ENCODE peak calls at places on chromosomes 12 and 14, in six cellular contexts. One of them, this sample, is unnamed.

GRCh38 chr12:52268212-52268611 is 6.2 kb upstream of the KRT86 start:
- DNase-seq in brain microvascular endothelial cell: no peak
- DNase-seq in mammary epithelial cell: peak; percentile 59
- DNase-seq in WERI-Rb-1: no peak
- DNase-seq in DND-41: no peak
- DNase-seq in PC-3: peak; percentile 25
- DNase-seq in this sample: no peak

GRCh38 chr12:67515679-67516363 is 132.7 kb upstream of the DYRK2 start:
- DNase-seq in DND-41: peak; percentile 82
- DNase-seq in WERI-Rb-1: no peak
- DNase-seq in brain microvascular endothelial cell: no peak
- DNase-seq in PC-3: peak; percentile 58
- DNase-seq in mammary epithelial cell: no peak
- DNase-seq in this sample: no peak

GRCh38 chr12:113439606-113440030 is 17.4 kb downstream of the SDSL start:
- DNase-seq in WERI-Rb-1: peak; percentile 79
- DNase-seq in PC-3: peak; percentile 69
- DNase-seq in brain microvascular endothelial cell: peak; percentile 40
- DNase-seq in mammary epithelial cell: no peak
- DNase-seq in DND-41: peak; percentile 44
- DNase-seq in this sample: peak; percentile 41

GRCh38 chr12:108734200-108734906 is 3.0 kb upstream of the CORO1C start:
- DNase-seq in mammary epithelial cell: peak; percentile 97
- DNase-seq in brain microvascular endothelial cell: peak; percentile 94
- DNase-seq in PC-3: peak; percentile 99
- DNase-seq in DND-41: no peak
- DNase-seq in WERI-Rb-1: no peak
- DNase-seq in this sample: peak; percentile 75

GRCh38 chr12:96120359-96121100 is 73.6 kb upstream of the ELK3 start:
- DNase-seq in mammary epithelial cell: no peak
- DNase-seq in PC-3: no peak
- DNase-seq in WERI-Rb-1: no peak
- DNase-seq in DND-41: no peak
- DNase-seq in brain microvascular endothelial cell: no peak
- DNase-seq in this sample: no peak

GRCh38 chr14:60184597-60185555 is 19.7 kb upstream of the DHRS7 start:
- DNase-seq in PC-3: no peak
- DNase-seq in mammary epithelial cell: no peak
- DNase-seq in brain microvascular endothelial cell: no peak
- DNase-seq in WERI-Rb-1: no peak
- DNase-seq in DND-41: no peak
- DNase-seq in this sample: no peak

GRCh38 chr12:116427200-116427932 is 131.8 kb upstream of the MAP1LC3B2 start:
- DNase-seq in DND-41: no peak
- DNase-seq in WERI-Rb-1: no peak
- DNase-seq in brain microvascular endothelial cell: no peak
- DNase-seq in PC-3: peak; percentile 24
- DNase-seq in mammary epithelial cell: no peak
- DNase-seq in this sample: no peak

GRCh38 chr12:23204933-23205778 is 580.2 kb downstream of the ETNK1 start:
- DNase-seq in PC-3: peak; percentile 47
- DNase-seq in WERI-Rb-1: peak; percentile 19
- DNase-seq in DND-41: peak; percentile 30
- DNase-seq in mammary epithelial cell: peak; percentile 37
- DNase-seq in brain microvascular endothelial cell: peak; percentile 40
- DNase-seq in this sample: peak; percentile 51

GRCh38 chr12:43766291-43766690 is 7.5 kb downstream of the IRAK4 start:
- DNase-seq in WERI-Rb-1: no peak
- DNase-seq in mammary epithelial cell: peak; percentile 11
- DNase-seq in PC-3: peak; percentile 8
- DNase-seq in DND-41: no peak
- DNase-seq in brain microvascular endothelial cell: peak; percentile 44
- DNase-seq in this sample: no peak

GRCh38 chr12:6444704-6445688 is at the start of gene CD27:
- DNase-seq in WERI-Rb-1: no peak
- DNase-seq in brain microvascular endothelial cell: no peak
- DNase-seq in mammary epithelial cell: no peak
- DNase-seq in PC-3: no peak
- DNase-seq in DND-41: no peak
- DNase-seq in this sample: no peak

GRCh38 chr12:818733-819132 is 66.4 kb downstream of the WNK1 start:
- DNase-seq in DND-41: no peak
- DNase-seq in PC-3: peak; percentile 44
- DNase-seq in mammary epithelial cell: no peak
- DNase-seq in WERI-Rb-1: no peak
- DNase-seq in brain microvascular endothelial cell: no peak
- DNase-seq in this sample: no peak

GRCh38 chr14:93655078-93655750 is 133.1 kb downstream of the PRIMA1 start:
- DNase-seq in mammary epithelial cell: peak; percentile 40
- DNase-seq in WERI-Rb-1: peak; percentile 30
- DNase-seq in brain microvascular endothelial cell: peak; percentile 40
- DNase-seq in PC-3: peak; percentile 85
- DNase-seq in DND-41: peak; percentile 9
- DNase-seq in this sample: peak; percentile 44

DNA sequence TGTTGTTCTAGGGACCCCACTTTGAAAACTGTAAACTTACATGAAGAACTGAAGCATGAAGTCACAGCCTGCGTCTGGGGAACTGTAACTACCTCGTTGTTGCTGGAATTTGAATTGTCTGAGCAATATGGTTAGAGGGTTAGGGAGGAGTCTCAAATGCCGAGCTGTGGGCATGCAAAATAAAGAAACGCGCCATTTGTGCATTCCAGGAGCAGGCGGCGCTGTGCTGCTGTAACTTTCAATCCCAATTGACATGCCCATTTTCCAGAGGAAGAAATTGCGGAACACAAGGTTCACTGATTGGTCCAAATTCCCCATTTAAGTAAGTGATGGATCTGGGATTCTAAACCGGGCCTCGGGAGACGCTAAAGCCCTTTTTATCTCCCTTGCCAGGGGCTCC is 61.3 kb downstream of the ZNF664 start:
- DNase-seq in brain microvascular endothelial cell: no peak
- DNase-seq in PC-3: no peak
- DNase-seq in mammary epithelial cell: no peak
- DNase-seq in DND-41: no peak
- DNase-seq in WERI-Rb-1: no peak
- DNase-seq in this sample: no peak
- TF ChIP-seq CTCF in brain microvascular endothelial cell: no peak
- TF ChIP-seq CTCF in PC-3: no peak
- TF ChIP-seq CTCF in mammary epithelial cell: no peak
- TF ChIP-seq CTCF in DND-41: no peak
- TF ChIP-seq CTCF in WERI-Rb-1: no peak
- TF ChIP-seq CTCF in this sample: no peak

DNA sequence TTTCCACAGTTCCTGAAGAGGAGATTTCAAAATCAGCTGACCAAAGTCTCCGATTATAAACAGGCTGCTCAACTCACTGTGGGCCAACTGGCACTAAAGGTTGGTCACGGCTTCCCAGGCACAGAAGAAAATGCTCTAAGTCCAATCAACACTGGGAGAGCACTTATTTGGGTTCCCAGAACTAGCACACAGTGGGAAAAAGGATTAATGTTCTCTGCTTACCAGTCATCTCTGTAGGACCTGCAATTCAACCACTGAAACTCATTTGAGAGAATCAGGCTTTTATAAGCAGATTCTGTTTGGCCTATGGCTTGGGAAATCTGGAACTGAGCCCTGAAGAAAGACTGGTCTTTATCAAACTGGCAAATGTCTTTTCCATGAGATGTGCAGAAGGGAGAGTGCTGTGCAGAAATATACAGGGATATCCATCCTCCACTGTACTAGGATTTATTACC is 49.4 kb downstream of the ABCC9 start:
- DNase-seq in WERI-Rb-1: no peak
- DNase-seq in DND-41: no peak
- DNase-seq in PC-3: no peak
- DNase-seq in brain microvascular endothelial cell: no peak
- DNase-seq in mammary epithelial cell: no peak
- DNase-seq in this sample: no peak
- H3K27ac ChIP-seq in WERI-Rb-1: no peak overlapping the region
- H3K27ac ChIP-seq in DND-41: no peak overlapping the region
- H3K27ac ChIP-seq in PC-3: no peak overlapping the region
- H3K27ac ChIP-seq in brain microvascular endothelial cell: no peak overlapping the region
- H3K27ac ChIP-seq in mammary epithelial cell: no peak overlapping the region
- H3K27ac ChIP-seq in this sample: no peak overlapping the region

GRCh38 chr12:120965534-120966091 is 12.7 kb upstream of the HNF1A start:
- DNase-seq in PC-3: peak; percentile 12
- DNase-seq in brain microvascular endothelial cell: no peak
- DNase-seq in DND-41: no peak
- DNase-seq in WERI-Rb-1: no peak
- DNase-seq in mammary epithelial cell: no peak
- DNase-seq in this sample: no peak

GRCh38 chr12:120970310-120970709 is 8.0 kb upstream of the HNF1A start:
- DNase-seq in WERI-Rb-1: no peak
- DNase-seq in PC-3: no peak
- DNase-seq in DND-41: no peak
- DNase-seq in mammary epithelial cell: no peak
- DNase-seq in brain microvascular endothelial cell: no peak
- DNase-seq in this sample: no peak

GRCh38 chr12:120972870-120973543 is 5.3 kb upstream of the HNF1A start:
- DNase-seq in DND-41: no peak
- DNase-seq in mammary epithelial cell: no peak
- DNase-seq in WERI-Rb-1: no peak
- DNase-seq in brain microvascular endothelial cell: no peak
- DNase-seq in PC-3: no peak
- DNase-seq in this sample: no peak

GRCh38 chr12:120971299-120972180 is 6.8 kb upstream of the HNF1A start:
- DNase-seq in WERI-Rb-1: peak; percentile 26
- DNase-seq in brain microvascular endothelial cell: peak; percentile 51
- DNase-seq in DND-41: peak; percentile 52
- DNase-seq in mammary epithelial cell: peak; percentile 50
- DNase-seq in PC-3: peak; percentile 83
- DNase-seq in this sample: peak; percentile 82
- TF ChIP-seq CTCF in WERI-Rb-1: peak; percentile 67
- TF ChIP-seq CTCF in brain microvascular endothelial cell: peak; percentile 78
- TF ChIP-seq CTCF in DND-41: peak; percentile 91
- TF ChIP-seq CTCF in mammary epithelial cell: peak; percentile 80
- TF ChIP-seq CTCF in PC-3: peak; percentile 94
- TF ChIP-seq CTCF in this sample: peak; percentile 81

GRCh38 chr12:57849035-57849434 is 2.5 kb upstream of the CTDSP2 start:
- DNase-seq in WERI-Rb-1: no peak
- DNase-seq in PC-3: no peak
- DNase-seq in brain microvascular endothelial cell: no peak
- DNase-seq in mammary epithelial cell: no peak
- DNase-seq in DND-41: no peak
- DNase-seq in this sample: no peak

GRCh38 chr12:57852195-57852594 is 5.7 kb upstream of the CTDSP2 start:
- DNase-seq in mammary epithelial cell: no peak
- DNase-seq in PC-3: no peak
- DNase-seq in brain microvascular endothelial cell: no peak
- DNase-seq in DND-41: no peak
- DNase-seq in WERI-Rb-1: no peak
- DNase-seq in this sample: no peak

GRCh38 chr12:57851552-57852186 is 5.1 kb upstream of the CTDSP2 start:
- DNase-seq in WERI-Rb-1: no peak
- DNase-seq in DND-41: no peak
- DNase-seq in PC-3: no peak
- DNase-seq in brain microvascular endothelial cell: no peak
- DNase-seq in mammary epithelial cell: no peak
- DNase-seq in this sample: no peak

GRCh38 chr12:57852620-57853509 is 6.3 kb upstream of the CTDSP2 start:
- DNase-seq in brain microvascular endothelial cell: no peak
- DNase-seq in PC-3: no peak
- DNase-seq in WERI-Rb-1: no peak
- DNase-seq in mammary epithelial cell: no peak
- DNase-seq in DND-41: no peak
- DNase-seq in this sample: no peak

DNA sequence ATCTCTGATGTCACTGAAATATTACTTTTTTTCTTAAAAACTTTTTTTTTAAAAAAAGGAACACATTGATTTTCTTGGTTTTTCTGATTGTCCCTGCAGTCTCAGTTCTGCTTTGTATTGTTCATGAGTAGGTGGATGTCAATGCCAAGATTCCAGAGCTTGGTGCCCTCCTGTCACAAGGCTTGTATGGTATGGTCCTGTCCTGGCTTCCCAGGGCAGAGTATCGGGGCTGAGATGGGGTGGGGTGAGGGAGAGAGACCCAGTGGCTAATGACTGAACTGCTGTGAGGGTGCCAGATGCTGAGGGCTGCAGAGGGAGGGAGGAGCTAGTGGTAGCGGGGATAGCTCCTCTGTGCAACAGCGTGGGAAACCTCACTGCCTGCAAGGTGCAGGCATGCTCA is 4.4 kb upstream of the CTDSP2 start:
- DNase-seq in DND-41: peak; percentile 36
- DNase-seq in brain microvascular endothelial cell: no peak
- DNase-seq in mammary epithelial cell: no peak
- DNase-seq in PC-3: no peak
- DNase-seq in WERI-Rb-1: peak; percentile 35
- DNase-seq in this sample: no peak
- H3K27ac ChIP-seq in DND-41: no peak overlapping the region
- H3K27ac ChIP-seq in brain microvascular endothelial cell: no peak overlapping the region
- H3K27ac ChIP-seq in mammary epithelial cell: no peak overlapping the region
- H3K27ac ChIP-seq in PC-3: no peak overlapping the region
- H3K27ac ChIP-seq in WERI-Rb-1: no peak overlapping the region
- H3K27ac ChIP-seq in this sample: no peak overlapping the region

GRCh38 chr14:74946659-74947281 is 8.6 kb downstream of the PGF start:
- DNase-seq in WERI-Rb-1: no peak
- DNase-seq in brain microvascular endothelial cell: no peak
- DNase-seq in DND-41: no peak
- DNase-seq in PC-3: no peak
- DNase-seq in mammary epithelial cell: peak; percentile 31
- DNase-seq in this sample: no peak
- TF ChIP-seq CTCF in WERI-Rb-1: no peak
- TF ChIP-seq CTCF in brain microvascular endothelial cell: no peak
- TF ChIP-seq CTCF in DND-41: no peak
- TF ChIP-seq CTCF in PC-3: no peak
- TF ChIP-seq CTCF in mammary epithelial cell: no peak
- TF ChIP-seq CTCF in this sample: peak; percentile 34

DNA sequence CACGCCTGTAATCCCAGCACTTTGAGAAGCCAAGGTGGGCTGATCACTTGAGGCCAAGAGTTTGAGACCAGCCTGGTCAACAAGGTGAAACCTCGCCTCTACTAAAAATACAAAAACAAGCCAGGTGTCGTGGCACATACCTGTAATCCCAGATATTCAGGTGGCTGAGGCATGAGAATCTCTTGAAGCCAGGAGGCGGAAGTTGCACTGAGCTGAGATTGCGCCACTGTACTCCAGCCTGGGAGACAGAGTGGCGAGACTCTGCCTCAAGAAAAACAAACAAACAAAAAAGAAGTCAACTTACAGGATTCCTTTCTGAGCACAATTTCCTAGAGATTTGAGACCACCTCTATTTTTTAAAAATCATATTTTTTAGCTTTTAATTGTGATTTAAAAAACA is 45.3 kb downstream of the DGLUCY start:
- DNase-seq in mammary epithelial cell: no peak
- DNase-seq in DND-41: no peak
- DNase-seq in PC-3: no peak
- DNase-seq in brain microvascular endothelial cell: no peak
- DNase-seq in WERI-Rb-1: no peak
- DNase-seq in this sample: no peak
- H3K27ac ChIP-seq in mammary epithelial cell: no peak overlapping the region
- H3K27ac ChIP-seq in DND-41: no peak overlapping the region
- H3K27ac ChIP-seq in PC-3: no peak overlapping the region
- H3K27ac ChIP-seq in brain microvascular endothelial cell: no peak overlapping the region
- H3K27ac ChIP-seq in WERI-Rb-1: no peak overlapping the region
- H3K27ac ChIP-seq in this sample: peak overlapping the region; percentile 49

GRCh38 chr12:72075891-72076557 is 137.4 kb downstream of the TPH2 start:
- DNase-seq in WERI-Rb-1: peak; percentile 78
- DNase-seq in mammary epithelial cell: no peak
- DNase-seq in brain microvascular endothelial cell: no peak
- DNase-seq in DND-41: no peak
- DNase-seq in PC-3: no peak
- DNase-seq in this sample: no peak
- TF ChIP-seq CTCF in WERI-Rb-1: peak; percentile 18
- TF ChIP-seq CTCF in mammary epithelial cell: no peak
- TF ChIP-seq CTCF in brain microvascular endothelial cell: no peak
- TF ChIP-seq CTCF in DND-41: no peak
- TF ChIP-seq CTCF in PC-3: no peak
- TF ChIP-seq CTCF in this sample: no peak

This sample was measured in RWPE1.